ENCODE peak calls at places on chromosomes 13 and 19, in eight cellular contexts. S is adrenal gland; O is heart right ventricle; Z is CD4-positive, alpha-beta memory T cell; X is A549; A is tibial artery; K is cardiac muscle cell; P is CD8-positive, alpha-beta memory T cell. V is an unnamed sample.

GRCh38 chr13:102930566-102930965 is 84.7 kb downstream of the ERCC5 start:
- DNase-seq in S (no peak), O (no peak), Z (no peak), X (no peak), A (no peak), K (no peak), P (no peak), V (peak)

GRCh38 chr19:41356984-41357739 is 3.4 kb upstream of the TGFB1 start:
- DNase-seq in S (no peak), O (no peak), Z (peak), X (no peak), A (no peak), K (no peak), P (no peak), V (no peak)

GRCh38 chr19:44190020-44190419 is 22.3 kb upstream of the ZNF227 start:
- DNase-seq in S (no peak), O (no peak), Z (no peak), X (no peak), A (no peak), K (no peak), P (no peak), V (no peak)

GRCh38 chr19:12611361-12611699 is 610 bp downstream of the ZNF791 start:
- DNase-seq in S (peak), O (peak), Z (no peak), X (peak), A (peak), K (peak), P (no peak), V (peak)

GRCh38 chr19:15449620-15450527 is at the start of gene WIZ:
- DNase-seq in S (peak), O (peak), Z (peak), X (peak), A (peak), K (peak), P (peak), V (peak)

GRCh38 chr19:14107581-14108461 is 9.7 kb downstream of the PRKACA start:
- DNase-seq in S (peak), O (peak), Z (no peak), X (peak), A (peak), K (no peak), P (no peak), V (peak)

GRCh38 chr13:65582160-65582559 is 1648.0 kb downstream of the PCDH9 start:
- DNase-seq in S (no peak), O (no peak), Z (no peak), X (no peak), A (no peak), K (no peak), P (no peak), V (no peak)

GRCh38 chr13:40220299-40220935 is 446.0 kb downstream of the FOXO1 start:
- DNase-seq in S (no peak), O (no peak), Z (peak), X (no peak), A (no peak), K (no peak), P (no peak), V (no peak)

GRCh38 chr19:56141416-56141992 is 417 bp downstream of the ZNF444 start:
- DNase-seq in S (peak), O (no peak), Z (peak), X (no peak), A (no peak), K (peak), P (peak), V (no peak)

GRCh38 chr19:604355-604754 is 14.7 kb downstream of the HCN2 start:
- DNase-seq in S (no peak), O (no peak), Z (no peak), X (no peak), A (no peak), K (no peak), P (no peak), V (no peak)

GRCh38 chr13:100773429-100773828 is 98.8 kb upstream of the TMTC4 start:
- DNase-seq in S (no peak), O (no peak), Z (no peak), X (no peak), A (no peak), K (no peak), P (no peak), V (no peak)
- H3K27ac ChIP-seq in S (no peak), O (no peak), Z (no peak), X (no peak), A (no peak), K (no peak), P (no peak), V (no peak)

GRCh38 chr19:2291185-2291751 is 9.3 kb upstream of the PEAK3 start:
- DNase-seq in S (no peak), O (no peak), Z (no peak), X (no peak), A (no peak), K (peak), P (no peak), V (no peak)

GRCh38 chr19:2288743-2289713 is 7.1 kb upstream of the PEAK3 start:
- DNase-seq in S (no peak), O (no peak), Z (no peak), X (no peak), A (no peak), K (no peak), P (no peak), V (no peak)

GRCh38 chr19:2288010-2288742 is 6.2 kb upstream of the PEAK3 start:
- DNase-seq in S (no peak), O (no peak), Z (no peak), X (no peak), A (no peak), K (no peak), P (no peak), V (no peak)

GRCh38 chr19:2290441-2291184 is 8.6 kb upstream of the PEAK3 start:
- DNase-seq in S (no peak), O (no peak), Z (no peak), X (no peak), A (no peak), K (no peak), P (peak), V (no peak)

GRCh38 chr19:2289714-2290435 is 7.9 kb upstream of the PEAK3 start:
- DNase-seq in S (no peak), O (no peak), Z (peak), X (no peak), A (no peak), K (no peak), P (peak), V (no peak)
- H3K4me3 ChIP-seq in S (no peak), O (peak), Z (peak), X (peak), A (peak), K (peak), P (peak), V (peak)

GRCh38 chr19:4198467-4199126 is 16.1 kb downstream of the ANKRD24 start:
- DNase-seq in S (no peak), O (no peak), Z (no peak), X (no peak), A (no peak), K (no peak), P (no peak), V (no peak)
- H3K27ac ChIP-seq in S (no peak), O (no peak), Z (no peak), X (no peak), A (no peak), K (no peak), P (no peak), V (no peak)

GRCh38 chr13:98332691-98333090 is 155.6 kb upstream of the RNF113B start:
- DNase-seq in S (no peak), O (no peak), Z (no peak), X (no peak), A (no peak), K (no peak), P (no peak), V (no peak)

GRCh38 chr13:98335721-98336120 is 158.7 kb upstream of the RNF113B start:
- DNase-seq in S (no peak), O (no peak), Z (no peak), X (no peak), A (no peak), K (no peak), P (no peak), V (no peak)

GRCh38 chr13:98334620-98335205 is 157.6 kb upstream of the RNF113B start:
- DNase-seq in S (no peak), O (no peak), Z (no peak), X (no peak), A (no peak), K (no peak), P (no peak), V (no peak)

GRCh38 chr13:98332222-98332621 is 155.2 kb upstream of the RNF113B start:
- DNase-seq in S (no peak), O (no peak), Z (no peak), X (no peak), A (no peak), K (no peak), P (no peak), V (no peak)

GRCh38 chr13:98333481-98333880 is 156.4 kb upstream of the RNF113B start:
- DNase-seq in S (no peak), O (no peak), Z (no peak), X (no peak), A (no peak), K (no peak), P (no peak), V (no peak)
- H3K4me3 ChIP-seq in S (no peak), O (no peak), Z (no peak), X (no peak), A (no peak), K (no peak), P (no peak), V (no peak)

GRCh38 chr13:33263976-33264619 is 21.5 kb downstream of the STARD13 start:
- DNase-seq in S (no peak), O (no peak), Z (no peak), X (no peak), A (no peak), K (no peak), P (no peak), V (peak)
- H3K27ac ChIP-seq in S (no peak), O (peak), Z (no peak), X (no peak), A (no peak), K (no peak), P (no peak), V (no peak)

GRCh38 chr19:19866599-19867248 is 1.0 kb downstream of the ZNF253 start:
- DNase-seq in S (peak), O (peak), Z (peak), X (no peak), A (no peak), K (peak), P (peak), V (no peak)

GRCh38 chr19:19873381-19873780 is 7.7 kb downstream of the ZNF253 start:
- DNase-seq in S (no peak), O (no peak), Z (no peak), X (no peak), A (no peak), K (no peak), P (no peak), V (no peak)

GRCh38 chr19:19865750-19866598 is at the start of gene ZNF253:
- DNase-seq in S (peak), O (peak), Z (peak), X (peak), A (peak), K (peak), P (peak), V (peak)

DNA sequence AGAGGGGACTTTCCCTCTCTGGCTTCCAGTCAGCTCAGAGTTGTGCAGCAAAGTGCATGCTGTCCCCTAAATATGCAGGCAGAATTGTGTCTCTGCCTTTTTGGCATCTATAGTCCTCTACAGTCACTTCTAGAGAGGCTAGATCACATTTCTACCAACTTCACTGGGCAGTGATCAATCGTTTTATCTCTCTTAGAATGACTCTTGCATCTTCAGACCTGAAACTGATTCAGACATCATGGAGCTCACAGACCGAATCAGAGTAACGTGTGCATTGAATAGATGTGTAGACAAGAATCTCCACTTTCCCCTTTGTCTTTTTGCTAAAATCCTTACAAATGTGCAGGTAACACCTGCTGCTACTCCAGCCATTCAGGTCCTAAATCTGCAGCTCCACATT is 6.2 kb downstream of the ZNF253 start:
- DNase-seq in S (no peak), O (no peak), Z (no peak), X (no peak), A (no peak), K (no peak), P (no peak), V (no peak)
- H3K4me3 ChIP-seq in S (no peak), O (no peak), Z (no peak), X (no peak), A (no peak), K (no peak), P (no peak), V (no peak)

GRCh38 chr19:48363500-48363809 is 285 bp downstream of the TMEM143 start:
- DNase-seq in S (no peak), O (no peak), Z (no peak), X (no peak), A (no peak), K (no peak), P (no peak), V (no peak)

GRCh38 chr19:48363810-48364563 is at the start of the genes SYNGR4 and TMEM143:
- DNase-seq in S (peak), O (peak), Z (peak), X (peak), A (peak), K (peak), P (peak), V (peak)

GRCh38 chr19:48361912-48362311 is 1.8 kb downstream of the TMEM143 start:
- DNase-seq in S (no peak), O (no peak), Z (no peak), X (no peak), A (no peak), K (no peak), P (no peak), V (no peak)

GRCh38 chr19:48364564-48365363 is 597 bp downstream of the SYNGR4 start:
- DNase-seq in S (no peak), O (peak), Z (no peak), X (no peak), A (no peak), K (no peak), P (no peak), V (no peak)

GRCh38 chr19:48362716-48363499 is 832 bp downstream of the TMEM143 start:
- DNase-seq in S (peak), O (peak), Z (peak), X (peak), A (peak), K (peak), P (peak), V (peak)
- H3K27ac ChIP-seq in S (peak), O (peak), Z (peak), X (peak), A (peak), K (peak), P (peak), V (peak)

GRCh38 chr13:72500851-72501250 is 226.6 kb downstream of the MZT1 start:
- DNase-seq in S (no peak), O (no peak), Z (no peak), X (no peak), A (no peak), K (no peak), P (no peak), V (no peak)
- H3K4me3 ChIP-seq in S (no peak), O (no peak), Z (no peak), X (no peak), A (no peak), K (no peak), P (no peak), V (no peak)

DNA sequence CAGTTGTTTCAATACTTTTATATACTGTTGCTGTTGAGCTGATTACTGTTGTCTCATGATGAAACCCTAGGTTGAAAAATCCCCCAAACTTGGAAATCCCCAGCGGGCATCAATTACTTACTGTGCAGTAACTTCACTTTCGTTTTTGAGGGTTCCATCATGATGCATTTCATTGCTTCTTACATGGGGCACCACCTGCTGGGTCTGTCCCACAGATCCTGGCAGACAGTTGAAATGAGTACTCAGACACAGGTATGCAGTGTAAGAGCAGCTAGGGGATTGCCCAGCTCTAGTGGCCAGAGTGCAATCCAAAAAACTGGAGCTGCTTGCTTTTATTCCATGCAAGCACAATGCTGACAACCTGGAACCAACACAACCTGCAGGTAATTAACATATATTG is 132.5 kb upstream of the ZNF91 start:
- DNase-seq in S (no peak), O (no peak), Z (no peak), X (no peak), A (no peak), K (no peak), P (no peak), V (no peak)
- H3K27ac ChIP-seq in S (no peak), O (no peak), Z (no peak), X (no peak), A (no peak), K (no peak), P (no peak), V (no peak)

V was measured in gastrocnemius medialis.